ENCODE peak calls at places on chromosome 10, in nine cellular contexts. K is fibroblast of the aortic adventitia, I is mucosa of descending colon, Y is adrenal gland, F is spleen, D is endodermal cell, T is lower lobe of right lung, L is cardiac muscle cell, P is brain microvascular endothelial cell. J is an unnamed sample.

GRCh38 chr10:70917635-70918034 is 29.3 kb upstream of the PCBD1 start:
- DNase-seq in K (no peak), I (no peak), Y (no peak), F (peak; percentile 49), D (no peak), T (no peak), L (no peak), P (no peak), J (no peak)

GRCh38 chr10:102269017-102269416 is 23.7 kb downstream of the GBF1 start:
- DNase-seq in K (no peak), I (no peak), Y (no peak), F (no peak), D (no peak), T (no peak), L (peak; percentile 21), P (no peak), J (no peak)

GRCh38 chr10:55305281-55305680 is 504.2 kb upstream of the PCDH15 start:
- DNase-seq in K (no peak), I (no peak), Y (no peak), F (no peak), D (no peak), T (no peak), L (no peak), P (no peak), J (no peak)

GRCh38 chr10:86205086-86205760 is 161.4 kb downstream of the GRID1 start:
- DNase-seq in K (no peak), I (no peak), Y (no peak), F (no peak), D (no peak), T (no peak), L (no peak), P (no peak), J (no peak)

GRCh38 chr10:114250246-114250645 is 11.2 kb downstream of the VWA2 start:
- DNase-seq in K (no peak), I (no peak), Y (no peak), F (no peak), D (no peak), T (no peak), L (no peak), P (no peak), J (no peak)

GRCh38 chr10:72455889-72456588 is 101.3 kb upstream of the DNAJB12 start:
- DNase-seq in K (no peak), I (no peak), Y (no peak), F (no peak), D (peak; percentile 65), T (no peak), L (peak; percentile 64), P (no peak), J (no peak)

GRCh38 chr10:51156913-51157312 is 82.6 kb downstream of the PRKG1 start:
- DNase-seq in K (peak; percentile 65), I (no peak), Y (no peak), F (no peak), D (no peak), T (no peak), L (peak; percentile 70), P (peak; percentile 32), J (no peak)

GRCh38 chr10:84138478-84139125 is 707 bp upstream of the GHITM start:
- DNase-seq in K (no peak), I (peak; percentile 68), Y (peak; percentile 43), F (peak; percentile 87), D (no peak), T (peak; percentile 53), L (no peak), P (no peak), J (no peak)

GRCh38 chr10:111600772-111601171 is 523.9 kb downstream of the ADRA2A start:
- DNase-seq in K (no peak), I (peak; percentile 32), Y (peak; percentile 72), F (no peak), D (peak; percentile 63), T (no peak), L (no peak), P (no peak), J (no peak)

GRCh38 chr10:11446133-11446532 is 165.3 kb downstream of the USP6NL start:
- DNase-seq in K (no peak), I (no peak), Y (no peak), F (no peak), D (no peak), T (no peak), L (no peak), P (no peak), J (no peak)
- TF ChIP-seq CTCF in K (no peak), I (no peak), Y (no peak), F (no peak), D (no peak), T (no peak), L (no peak), P (no peak), J (no peak)

GRCh38 chr10:119497243-119497642 is 45.3 kb downstream of the RGS10 start:
- DNase-seq in K (no peak), I (no peak), Y (no peak), F (no peak), D (no peak), T (no peak), L (no peak), P (no peak), J (no peak)
- TF ChIP-seq CTCF in K (no peak), I (no peak), Y (no peak), F (no peak), D (no peak), T (no peak), L (no peak), P (no peak), J (no peak)

GRCh38 chr10:125521721-125522680 is 161.0 kb downstream of the TEX36 start:
- DNase-seq in K (no peak), I (peak; percentile 13), Y (peak; percentile 4), F (no peak), D (peak; percentile 96), T (no peak), L (peak; percentile 0), P (no peak), J (no peak)
- TF ChIP-seq CTCF in K (peak; percentile 77), I (peak; percentile 24), Y (peak; percentile 43), F (peak; percentile 14), D (peak; percentile 90), T (peak; percentile 56), L (peak; percentile 48), P (peak; percentile 80), J (peak; percentile 19)

GRCh38 chr10:125041856-125042506 is 100.1 kb downstream of the ZRANB1 start:
- DNase-seq in K (no peak), I (no peak), Y (no peak), F (no peak), D (no peak), T (no peak), L (no peak), P (no peak), J (no peak)

GRCh38 chr10:125039354-125039769 is 97.4 kb downstream of the ZRANB1 start:
- DNase-seq in K (no peak), I (no peak), Y (no peak), F (no peak), D (peak; percentile 54), T (peak; percentile 43), L (no peak), P (no peak), J (no peak)

GRCh38 chr10:125035588-125036298 is 93.8 kb downstream of the ZRANB1 start:
- DNase-seq in K (no peak), I (no peak), Y (peak; percentile 58), F (no peak), D (no peak), T (no peak), L (no peak), P (no peak), J (no peak)

GRCh38 chr10:125037145-125037544 is 95.2 kb downstream of the ZRANB1 start:
- DNase-seq in K (peak; percentile 67), I (no peak), Y (peak; percentile 93), F (no peak), D (peak; percentile 60), T (peak; percentile 61), L (peak; percentile 84), P (peak; percentile 87), J (no peak)

DNA sequence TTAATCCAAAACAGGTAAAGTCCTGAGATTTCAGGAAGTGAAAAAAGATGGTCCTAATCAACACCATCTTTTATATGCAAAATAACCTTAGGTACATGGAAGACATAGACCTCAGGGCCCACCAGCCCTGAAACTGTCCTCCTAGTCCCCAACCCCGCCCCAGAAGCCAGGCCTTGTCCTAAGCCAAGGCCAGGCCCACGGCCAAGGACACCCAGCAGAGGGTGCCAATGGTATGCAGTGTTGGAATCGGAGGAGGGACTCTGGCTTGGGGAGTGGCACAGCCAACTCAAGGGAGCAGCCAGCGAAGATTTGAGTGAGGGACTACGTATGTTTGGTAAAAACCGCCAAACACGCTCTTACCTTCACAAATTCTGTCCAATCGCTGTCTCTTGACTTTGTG is 96.7 kb downstream of the ZRANB1 start:
- DNase-seq in K (no peak), I (peak; percentile 76), Y (no peak), F (no peak), D (peak; percentile 87), T (peak; percentile 74), L (no peak), P (no peak), J (no peak)
- TF ChIP-seq CTCF in K (no peak), I (peak; percentile 10), Y (no peak), F (no peak), D (peak; percentile 63), T (peak; percentile 32), L (peak; percentile 18), P (peak; percentile 42), J (peak; percentile 24)

GRCh38 chr10:74753295-74754211 is 72.8 kb upstream of the KAT6B start:
- DNase-seq in K (peak; percentile 43), I (no peak), Y (peak; percentile 48), F (no peak), D (peak; percentile 71), T (peak; percentile 47), L (no peak), P (no peak), J (no peak)

GRCh38 chr10:74755273-74755672 is 71.1 kb upstream of the KAT6B start:
- DNase-seq in K (no peak), I (no peak), Y (no peak), F (no peak), D (no peak), T (no peak), L (no peak), P (no peak), J (no peak)

GRCh38 chr10:74750848-74751274 is 75.5 kb upstream of the KAT6B start:
- DNase-seq in K (no peak), I (no peak), Y (no peak), F (no peak), D (no peak), T (no peak), L (no peak), P (no peak), J (no peak)

GRCh38 chr10:74752371-74752990 is 73.9 kb upstream of the KAT6B start:
- DNase-seq in K (no peak), I (no peak), Y (no peak), F (no peak), D (no peak), T (no peak), L (no peak), P (no peak), J (no peak)

GRCh38 chr10:74754397-74754796 is 72.0 kb upstream of the KAT6B start:
- DNase-seq in K (no peak), I (no peak), Y (no peak), F (no peak), D (no peak), T (no peak), L (no peak), P (no peak), J (no peak)
- TF ChIP-seq CTCF in K (no peak), I (no peak), Y (no peak), F (no peak), D (no peak), T (no peak), L (no peak), P (no peak), J (no peak)

J was measured in D721Med.